ENCODE peak calls at places on chromosomes 6 and 20, in five cellular contexts. One of them, this sample, is unnamed.
A peak's percentile ranks its signal among the peaks of the same experiment; 100 is the strongest.

GRCh38 chr6:72649032-72649984 is 27.4 kb downstream of the KCNQ5 start:
- DNase-seq in upper lobe of right lung: no peak
- DNase-seq in left lung: no peak
- DNase-seq in left ventricle myocardium inferior: no peak
- DNase-seq in fibroblast of lung: peak; percentile 87
- DNase-seq in this sample: no peak

GRCh38 chr20:8875586-8875985 is 193.3 kb upstream of the PLCB4 start:
- DNase-seq in upper lobe of right lung: no peak
- DNase-seq in left lung: no peak
- DNase-seq in left ventricle myocardium inferior: no peak
- DNase-seq in fibroblast of lung: no peak
- DNase-seq in this sample: no peak

GRCh38 chr6:139965393-139965792 is 590.9 kb upstream of the CITED2 start:
- DNase-seq in upper lobe of right lung: no peak
- DNase-seq in left lung: no peak
- DNase-seq in left ventricle myocardium inferior: no peak
- DNase-seq in fibroblast of lung: peak; percentile 63
- DNase-seq in this sample: no peak

GRCh38 chr6:107971181-107971580 is 13.2 kb upstream of the SEC63 start:
- DNase-seq in upper lobe of right lung: no peak
- DNase-seq in left lung: no peak
- DNase-seq in left ventricle myocardium inferior: no peak
- DNase-seq in fibroblast of lung: no peak
- DNase-seq in this sample: no peak

GRCh38 chr6:169291639-169292339 is 38.1 kb upstream of the THBS2 start:
- DNase-seq in upper lobe of right lung: no peak
- DNase-seq in left lung: no peak
- DNase-seq in left ventricle myocardium inferior: no peak
- DNase-seq in fibroblast of lung: peak; percentile 34
- DNase-seq in this sample: no peak

GRCh38 chr6:98118357-98119045 is 715.9 kb upstream of the POU3F2 start:
- DNase-seq in upper lobe of right lung: no peak
- DNase-seq in left lung: no peak
- DNase-seq in left ventricle myocardium inferior: no peak
- DNase-seq in fibroblast of lung: no peak
- DNase-seq in this sample: no peak

GRCh38 chr20:62652894-62653305 is 10.6 kb downstream of the SLCO4A1 start:
- DNase-seq in upper lobe of right lung: no peak
- DNase-seq in left lung: no peak
- DNase-seq in left ventricle myocardium inferior: no peak
- DNase-seq in fibroblast of lung: no peak
- DNase-seq in this sample: no peak

GRCh38 chr6:41535766-41536165 is 10.4 kb upstream of the FOXP4 start:
- DNase-seq in upper lobe of right lung: no peak
- DNase-seq in left lung: no peak
- DNase-seq in left ventricle myocardium inferior: no peak
- DNase-seq in fibroblast of lung: no peak
- DNase-seq in this sample: no peak

GRCh38 chr20:50415516-50416268 is 94.5 kb upstream of the PTPN1 start:
- DNase-seq in upper lobe of right lung: peak; percentile 99
- DNase-seq in left lung: peak; percentile 97
- DNase-seq in left ventricle myocardium inferior: peak; percentile 100
- DNase-seq in fibroblast of lung: peak; percentile 89
- DNase-seq in this sample: peak; percentile 77

GRCh38 chr6:48881551-48881950 is 581.5 kb downstream of the MMUT start:
- DNase-seq in upper lobe of right lung: no peak
- DNase-seq in left lung: no peak
- DNase-seq in left ventricle myocardium inferior: no peak
- DNase-seq in fibroblast of lung: no peak
- DNase-seq in this sample: no peak

GRCh38 chr6:36241728-36242127 is 28.1 kb upstream of the PNPLA1 start:
- DNase-seq in upper lobe of right lung: no peak
- DNase-seq in left lung: no peak
- DNase-seq in left ventricle myocardium inferior: no peak
- DNase-seq in fibroblast of lung: peak; percentile 6
- DNase-seq in this sample: peak; percentile 34

GRCh38 chr6:15510536-15511247 is 152.1 kb downstream of the DTNBP1 start:
- DNase-seq in upper lobe of right lung: no peak
- DNase-seq in left lung: no peak
- DNase-seq in left ventricle myocardium inferior: no peak
- DNase-seq in fibroblast of lung: no peak
- DNase-seq in this sample: no peak

GRCh38 chr6:12751694-12752304 is 35.2 kb downstream of the PHACTR1 start:
- DNase-seq in upper lobe of right lung: no peak
- DNase-seq in left lung: no peak
- DNase-seq in left ventricle myocardium inferior: peak; percentile 42
- DNase-seq in fibroblast of lung: peak; percentile 61
- DNase-seq in this sample: peak; percentile 92

GRCh38 chr6:7463785-7464184 is 74.2 kb downstream of the RIOK1 start:
- DNase-seq in upper lobe of right lung: no peak
- DNase-seq in left lung: no peak
- DNase-seq in left ventricle myocardium inferior: no peak
- DNase-seq in fibroblast of lung: no peak
- DNase-seq in this sample: peak; percentile 79

GRCh38 chr6:129852257-129852858 is 8.8 kb downstream of the TMEM244 start:
- DNase-seq in upper lobe of right lung: no peak
- DNase-seq in left lung: no peak
- DNase-seq in left ventricle myocardium inferior: no peak
- DNase-seq in fibroblast of lung: peak; percentile 51
- DNase-seq in this sample: no peak

GRCh38 chr6:106557837-106558236 is 71.5 kb downstream of the RTN4IP1 start:
- DNase-seq in upper lobe of right lung: no peak
- DNase-seq in left lung: no peak
- DNase-seq in left ventricle myocardium inferior: no peak
- DNase-seq in fibroblast of lung: no peak
- DNase-seq in this sample: no peak

GRCh38 chr20:19552144-19552895 is 205.7 kb upstream of the RIN2 start:
- DNase-seq in upper lobe of right lung: peak; percentile 69
- DNase-seq in left lung: no peak
- DNase-seq in left ventricle myocardium inferior: no peak
- DNase-seq in fibroblast of lung: peak; percentile 3
- DNase-seq in this sample: peak; percentile 90

GRCh38 chr6:145626857-145627256 is 108.5 kb downstream of the EPM2A start:
- DNase-seq in upper lobe of right lung: no peak
- DNase-seq in left lung: no peak
- DNase-seq in left ventricle myocardium inferior: no peak
- DNase-seq in fibroblast of lung: no peak
- DNase-seq in this sample: no peak

GRCh38 chr6:147161974-147162495 is 42.2 kb upstream of the STXBP5 start:
- DNase-seq in upper lobe of right lung: no peak
- DNase-seq in left lung: no peak
- DNase-seq in left ventricle myocardium inferior: no peak
- DNase-seq in fibroblast of lung: peak; percentile 77
- DNase-seq in this sample: no peak

GRCh38 chr6:41033776-41034175 is 5.2 kb downstream of the UNC5CL start:
- DNase-seq in upper lobe of right lung: no peak
- DNase-seq in left lung: no peak
- DNase-seq in left ventricle myocardium inferior: no peak
- DNase-seq in fibroblast of lung: no peak
- DNase-seq in this sample: no peak

GRCh38 chr6:170269873-170270541 is 20.9 kb downstream of the DLL1 start:
- DNase-seq in upper lobe of right lung: no peak
- DNase-seq in left lung: peak; percentile 61
- DNase-seq in left ventricle myocardium inferior: no peak
- DNase-seq in fibroblast of lung: no peak
- DNase-seq in this sample: no peak

GRCh38 chr20:433300-433975 is 25.3 kb downstream of the RBCK1 start:
- DNase-seq in upper lobe of right lung: no peak
- DNase-seq in left lung: no peak
- DNase-seq in left ventricle myocardium inferior: no peak
- DNase-seq in fibroblast of lung: no peak
- DNase-seq in this sample: no peak

GRCh38 chr6:130890531-130890950 is 63.3 kb downstream of the SMLR1 start:
- DNase-seq in upper lobe of right lung: no peak
- DNase-seq in left lung: no peak
- DNase-seq in left ventricle myocardium inferior: no peak
- DNase-seq in fibroblast of lung: peak; percentile 86
- DNase-seq in this sample: no peak

GRCh38 chr20:47315339-47315662 is 41.2 kb downstream of the ZMYND8 start:
- DNase-seq in upper lobe of right lung: peak; percentile 32
- DNase-seq in left lung: no peak
- DNase-seq in left ventricle myocardium inferior: no peak
- DNase-seq in fibroblast of lung: no peak
- DNase-seq in this sample: no peak

GRCh38 chr20:9884666-9885065 is 45.8 kb upstream of the PAK5 start:
- DNase-seq in upper lobe of right lung: no peak
- DNase-seq in left lung: no peak
- DNase-seq in left ventricle myocardium inferior: no peak
- DNase-seq in fibroblast of lung: no peak
- DNase-seq in this sample: no peak

GRCh38 chr6:40798069-40798770 is 211.1 kb upstream of the LRFN2 start:
- DNase-seq in upper lobe of right lung: no peak
- DNase-seq in left lung: no peak
- DNase-seq in left ventricle myocardium inferior: no peak
- DNase-seq in fibroblast of lung: no peak
- DNase-seq in this sample: peak; percentile 90

GRCh38 chr6:128554302-128554701 is 33.9 kb upstream of the PTPRK start:
- DNase-seq in upper lobe of right lung: no peak
- DNase-seq in left lung: no peak
- DNase-seq in left ventricle myocardium inferior: no peak
- DNase-seq in fibroblast of lung: peak; percentile 32
- DNase-seq in this sample: no peak

GRCh38 chr20:25103526-25103925 is 21.6 kb upstream of the VSX1 start:
- DNase-seq in upper lobe of right lung: no peak
- DNase-seq in left lung: no peak
- DNase-seq in left ventricle myocardium inferior: no peak
- DNase-seq in fibroblast of lung: no peak
- DNase-seq in this sample: no peak

GRCh38 chr20:8057871-8058270 is 38.3 kb upstream of the TMX4 start:
- DNase-seq in upper lobe of right lung: no peak
- DNase-seq in left lung: no peak
- DNase-seq in left ventricle myocardium inferior: no peak
- DNase-seq in fibroblast of lung: no peak
- DNase-seq in this sample: no peak

GRCh38 chr20:48725589-48725991 is 102.2 kb downstream of the PREX1 start:
- DNase-seq in upper lobe of right lung: no peak
- DNase-seq in left lung: no peak
- DNase-seq in left ventricle myocardium inferior: no peak
- DNase-seq in fibroblast of lung: peak; percentile 68
- DNase-seq in this sample: no peak

GRCh38 chr6:142279350-142280180 is 22.2 kb upstream of the ADGRG6 start:
- DNase-seq in upper lobe of right lung: no peak
- DNase-seq in left lung: no peak
- DNase-seq in left ventricle myocardium inferior: no peak
- DNase-seq in fibroblast of lung: peak; percentile 49
- DNase-seq in this sample: no peak

GRCh38 chr6:5541751-5542432 is 280.6 kb downstream of the FARS2 start:
- DNase-seq in upper lobe of right lung: no peak
- DNase-seq in left lung: no peak
- DNase-seq in left ventricle myocardium inferior: no peak
- DNase-seq in fibroblast of lung: peak; percentile 34
- DNase-seq in this sample: peak; percentile 90

DNA sequence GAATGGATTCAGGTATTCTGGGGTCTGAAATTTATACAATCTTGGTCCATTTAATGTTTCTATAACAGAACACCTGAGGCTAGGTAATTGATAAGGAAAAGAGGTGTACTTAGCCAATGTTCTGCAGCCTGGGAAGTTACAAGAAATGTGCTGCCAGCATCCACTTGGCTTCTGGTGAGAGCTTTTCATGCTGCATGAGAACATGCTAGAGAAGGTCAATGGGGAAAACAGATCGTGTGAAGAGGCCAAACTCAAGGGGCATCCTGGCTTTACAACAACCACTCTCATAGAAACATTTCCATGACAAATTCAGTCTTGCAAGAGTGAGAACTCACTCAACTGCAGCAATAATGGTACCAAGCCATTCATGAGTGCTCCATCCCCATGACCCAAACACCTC is 16.8 kb downstream of the IL22RA2 start:
- DNase-seq in upper lobe of right lung: no peak
- DNase-seq in left lung: no peak
- DNase-seq in left ventricle myocardium inferior: no peak
- DNase-seq in fibroblast of lung: no peak
- DNase-seq in this sample: no peak
- H3K4me1 ChIP-seq in upper lobe of right lung: peaks cover 14% of the 10 kb centered on the region
- H3K4me1 ChIP-seq in left lung: peaks cover 5% of the 10 kb centered on the region
- H3K4me1 ChIP-seq in left ventricle myocardium inferior: peaks cover 14% of the 10 kb centered on the region
- H3K4me1 ChIP-seq in fibroblast of lung: no peaks in the 10 kb centered on the region
- H3K4me1 ChIP-seq in this sample: no peaks in the 10 kb centered on the region

GRCh38 chr6:52553719-52554118 is 23.1 kb downstream of the TRAM2 start:
- DNase-seq in upper lobe of right lung: no peak
- DNase-seq in left lung: no peak
- DNase-seq in left ventricle myocardium inferior: no peak
- DNase-seq in fibroblast of lung: no peak
- DNase-seq in this sample: no peak

GRCh38 chr6:52551483-52552277 is 25.2 kb downstream of the TRAM2 start:
- DNase-seq in upper lobe of right lung: peak; percentile 71
- DNase-seq in left lung: no peak
- DNase-seq in left ventricle myocardium inferior: peak; percentile 58
- DNase-seq in fibroblast of lung: peak; percentile 94
- DNase-seq in this sample: peak; percentile 83

GRCh38 chr6:52554684-52555280 is 22.1 kb downstream of the TRAM2 start:
- DNase-seq in upper lobe of right lung: no peak
- DNase-seq in left lung: no peak
- DNase-seq in left ventricle myocardium inferior: no peak
- DNase-seq in fibroblast of lung: peak; percentile 59
- DNase-seq in this sample: no peak

GRCh38 chr6:52552278-52552643 is 24.6 kb downstream of the TRAM2 start:
- DNase-seq in upper lobe of right lung: no peak
- DNase-seq in left lung: no peak
- DNase-seq in left ventricle myocardium inferior: no peak
- DNase-seq in fibroblast of lung: no peak
- DNase-seq in this sample: no peak

GRCh38 chr6:52553158-52553557 is 23.7 kb downstream of the TRAM2 start:
- DNase-seq in upper lobe of right lung: no peak
- DNase-seq in left lung: no peak
- DNase-seq in left ventricle myocardium inferior: no peak
- DNase-seq in fibroblast of lung: no peak
- DNase-seq in this sample: no peak
- TF ChIP-seq CTCF in upper lobe of right lung: no peak
- TF ChIP-seq CTCF in left lung: no peak
- TF ChIP-seq CTCF in left ventricle myocardium inferior: no peak
- TF ChIP-seq CTCF in fibroblast of lung: no peak
- TF ChIP-seq CTCF in this sample: no peak

DNA sequence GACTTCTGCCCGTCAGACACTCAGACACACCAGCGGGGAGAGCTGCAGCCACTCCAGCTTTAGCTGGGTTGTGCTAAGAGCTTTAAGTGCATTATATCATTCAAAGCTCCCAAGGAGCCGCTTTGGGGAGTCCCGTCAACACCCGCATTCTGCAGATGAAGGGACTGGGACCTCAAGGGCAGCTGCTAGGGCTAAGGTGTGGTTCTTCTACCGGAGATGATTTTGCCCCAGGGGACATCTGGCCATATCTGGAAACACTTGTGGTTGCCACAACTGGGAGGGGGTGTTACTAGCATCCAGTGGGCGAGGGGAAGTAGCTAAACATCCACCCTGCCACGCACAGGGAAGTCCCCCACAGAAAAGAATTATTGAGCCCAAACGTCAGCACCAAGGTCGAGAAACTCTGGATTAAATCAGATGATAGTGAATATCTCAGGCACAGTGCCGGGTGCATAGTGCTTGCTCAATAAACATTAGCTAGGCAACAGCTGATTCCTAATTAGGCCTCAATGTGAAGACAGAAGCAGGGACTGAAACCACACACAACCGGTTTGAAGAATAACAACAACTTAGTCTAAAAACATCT is 29.6 kb downstream of the PMEPA1 start:
- DNase-seq in upper lobe of right lung: no peak
- DNase-seq in left lung: no peak
- DNase-seq in left ventricle myocardium inferior: no peak
- DNase-seq in fibroblast of lung: no peak
- DNase-seq in this sample: no peak
- H3K4me1 ChIP-seq in upper lobe of right lung: peaks cover 14% of the 10 kb centered on the region
- H3K4me1 ChIP-seq in left lung: peaks cover 8% of the 10 kb centered on the region
- H3K4me1 ChIP-seq in left ventricle myocardium inferior: peaks cover 80% of the 10 kb centered on the region
- H3K4me1 ChIP-seq in fibroblast of lung: no peaks in the 10 kb centered on the region
- H3K4me1 ChIP-seq in this sample: peaks cover 6% of the 10 kb centered on the region

GRCh38 chr6:23851551-23851950 is 274.5 kb upstream of the NRSN1 start:
- DNase-seq in upper lobe of right lung: no peak
- DNase-seq in left lung: no peak
- DNase-seq in left ventricle myocardium inferior: no peak
- DNase-seq in fibroblast of lung: no peak
- DNase-seq in this sample: no peak
- TF ChIP-seq CTCF in upper lobe of right lung: no peak
- TF ChIP-seq CTCF in left lung: no peak
- TF ChIP-seq CTCF in left ventricle myocardium inferior: no peak
- TF ChIP-seq CTCF in fibroblast of lung: no peak
- TF ChIP-seq CTCF in this sample: no peak

This sample was measured in endodermal cell.